ENCODE peak calls at places on chromosomes 6 and 20, in eight cellular contexts. R, H, T, Y, Q, U, A and I are unnamed samples.

GRCh38 chr6:134379599-134379998 is 61.7 kb upstream of the SGK1 start:
- DNase-seq in R (no peak), H (no peak), T (no peak), Y (no peak), Q (no peak), U (no peak), A (no peak), I (no peak)

GRCh38 chr6:108581237-108581931 is 20.7 kb downstream of the FOXO3 start:
- DNase-seq in R (no peak), H (no peak), T (no peak), Y (no peak), Q (no peak), U (peak), A (no peak), I (no peak)

GRCh38 chr20:51220293-51220706 is 197.4 kb upstream of the KCNG1 start:
- DNase-seq in R (peak), H (peak), T (peak), Y (peak), Q (no peak), U (no peak), A (peak), I (peak)

GRCh38 chr20:15706719-15707118 is 866.5 kb downstream of the KIF16B start:
- DNase-seq in R (no peak), H (no peak), T (no peak), Y (no peak), Q (no peak), U (no peak), A (no peak), I (no peak)

GRCh38 chr6:163741743-163742363 is 327.3 kb downstream of the QKI start:
- DNase-seq in R (no peak), H (no peak), T (no peak), Y (no peak), Q (no peak), U (no peak), A (no peak), I (no peak)

GRCh38 chr6:35752330-35752729 is 15.5 kb downstream of the ARMC12 start:
- DNase-seq in R (no peak), H (no peak), T (no peak), Y (no peak), Q (no peak), U (no peak), A (no peak), I (no peak)

GRCh38 chr20:45987108-45987780 is 15.2 kb upstream of the ZNF335 start:
- DNase-seq in R (peak), H (peak), T (peak), Y (peak), Q (no peak), U (no peak), A (peak), I (peak)

GRCh38 chr20:44747166-44748004 is 1.7 kb downstream of the KCNK15 start:
- DNase-seq in R (peak), H (no peak), T (peak), Y (peak), Q (peak), U (peak), A (no peak), I (peak)

GRCh38 chr6:45148711-45149341 is 179.3 kb upstream of the RUNX2 start:
- DNase-seq in R (no peak), H (no peak), T (no peak), Y (no peak), Q (no peak), U (peak), A (no peak), I (no peak)

GRCh38 chr6:156876302-156876701 is 99.1 kb downstream of the ARID1B start:
- DNase-seq in R (no peak), H (no peak), T (peak), Y (peak), Q (no peak), U (no peak), A (no peak), I (peak)

GRCh38 chr6:30691208-30691872 is 556 bp upstream of the NRM start:
- DNase-seq in R (no peak), H (no peak), T (no peak), Y (no peak), Q (no peak), U (no peak), A (no peak), I (no peak)

GRCh38 chr20:18585134-18585533 is 2.7 kb upstream of the DTD1 start:
- DNase-seq in R (no peak), H (no peak), T (no peak), Y (peak), Q (no peak), U (no peak), A (no peak), I (no peak)

GRCh38 chr6:83270971-83271714 is 78.0 kb downstream of the RWDD2A start:
- DNase-seq in R (no peak), H (no peak), T (no peak), Y (no peak), Q (no peak), U (peak), A (no peak), I (no peak)

GRCh38 chr6:63804381-63804956 is 168.9 kb downstream of the PHF3 start:
- DNase-seq in R (no peak), H (no peak), T (no peak), Y (no peak), Q (no peak), U (peak), A (no peak), I (no peak)

GRCh38 chr20:2858591-2858990 is 14.7 kb upstream of the PTPRA start:
- DNase-seq in R (no peak), H (no peak), T (no peak), Y (no peak), Q (no peak), U (no peak), A (no peak), I (no peak)

GRCh38 chr6:138757131-138757530 is 16.4 kb upstream of the CCDC28A start:
- DNase-seq in R (no peak), H (no peak), T (no peak), Y (no peak), Q (no peak), U (no peak), A (no peak), I (no peak)

GRCh38 chr6:154733610-154734379 is 579 bp downstream of the SCAF8 start:
- DNase-seq in R (peak), H (peak), T (peak), Y (peak), Q (peak), U (peak), A (peak), I (peak)

GRCh38 chr6:83310046-83310445 is 116.9 kb downstream of the RWDD2A start:
- DNase-seq in R (no peak), H (no peak), T (no peak), Y (no peak), Q (no peak), U (no peak), A (no peak), I (no peak)

GRCh38 chr6:148455674-148456559 is 113.3 kb downstream of the SASH1 start:
- DNase-seq in R (no peak), H (no peak), T (no peak), Y (peak), Q (no peak), U (no peak), A (no peak), I (no peak)

GRCh38 chr20:46349742-46350056 is 41.4 kb upstream of the CDH22 start:
- DNase-seq in R (no peak), H (no peak), T (no peak), Y (no peak), Q (no peak), U (no peak), A (no peak), I (no peak)

GRCh38 chr6:66277400-66277799 is 570.4 kb upstream of the EYS start:
- DNase-seq in R (no peak), H (no peak), T (no peak), Y (no peak), Q (no peak), U (no peak), A (no peak), I (no peak)

GRCh38 chr6:134426623-134427022 is 108.7 kb upstream of the SGK1 start:
- DNase-seq in R (no peak), H (no peak), T (no peak), Y (no peak), Q (no peak), U (no peak), A (no peak), I (no peak)

GRCh38 chr6:151095538-151096254 is 144.1 kb upstream of the AKAP12 start:
- DNase-seq in R (no peak), H (no peak), T (no peak), Y (peak), Q (no peak), U (no peak), A (no peak), I (no peak)

GRCh38 chr6:137761487-137761886 is 105.6 kb upstream of the TNFAIP3 start:
- DNase-seq in R (no peak), H (no peak), T (no peak), Y (no peak), Q (no peak), U (no peak), A (no peak), I (no peak)

GRCh38 chr6:72406517-72406916 is 215.3 kb upstream of the KCNQ5 start:
- DNase-seq in R (no peak), H (no peak), T (no peak), Y (no peak), Q (no peak), U (no peak), A (no peak), I (no peak)

GRCh38 chr6:163630575-163630974 is 216.1 kb downstream of the QKI start:
- DNase-seq in R (no peak), H (no peak), T (no peak), Y (no peak), Q (no peak), U (no peak), A (no peak), I (no peak)

GRCh38 chr20:10876558-10876957 is 202.8 kb upstream of the JAG1 start:
- DNase-seq in R (no peak), H (no peak), T (no peak), Y (no peak), Q (no peak), U (no peak), A (no peak), I (no peak)

GRCh38 chr20:10875653-10876052 is 201.9 kb upstream of the JAG1 start:
- DNase-seq in R (no peak), H (no peak), T (no peak), Y (no peak), Q (no peak), U (no peak), A (no peak), I (no peak)

GRCh38 chr20:10883166-10883565 is 209.4 kb upstream of the JAG1 start:
- DNase-seq in R (no peak), H (no peak), T (no peak), Y (no peak), Q (no peak), U (no peak), A (no peak), I (no peak)

DNA sequence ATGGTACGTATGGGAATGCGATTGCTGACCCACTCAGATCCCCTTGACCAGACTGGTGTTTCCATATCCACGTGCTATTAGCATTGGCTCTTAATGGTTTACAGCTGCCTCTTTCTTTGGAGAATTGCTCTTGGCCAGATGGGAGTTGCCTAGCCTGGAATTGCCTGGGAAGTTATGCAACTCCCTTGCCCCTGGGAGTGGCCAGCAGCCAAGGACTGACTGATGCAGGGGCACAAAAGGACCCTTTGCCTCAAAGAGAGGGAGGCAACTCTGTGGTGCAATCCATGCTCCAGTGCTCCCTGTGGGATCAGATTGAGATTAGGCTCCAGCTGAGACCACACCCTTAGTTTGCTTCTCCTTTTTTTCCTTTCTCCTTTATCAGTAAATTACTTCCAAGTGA is 203.5 kb upstream of the JAG1 start:
- DNase-seq in R (no peak), H (no peak), T (peak), Y (no peak), Q (no peak), U (no peak), A (no peak), I (no peak)
- TF ChIP-seq CTCF in R (no peak), H (no peak), T (no peak), Y (no peak), Q (no peak), U (no peak), A (no peak), I (no peak)

GRCh38 chr6:116773886-116774285 is 8.4 kb upstream of the FAM162B start:
- DNase-seq in R (no peak), H (no peak), T (no peak), Y (no peak), Q (no peak), U (no peak), A (no peak), I (no peak)
- TF ChIP-seq CTCF in R (no peak), H (no peak), T (no peak), Y (no peak), Q (no peak), U (no peak), A (no peak), I (no peak)

GRCh38 chr20:52783769-52784168 is 188.4 kb upstream of the TSHZ2 start:
- DNase-seq in R (no peak), H (no peak), T (no peak), Y (peak), Q (no peak), U (no peak), A (no peak), I (peak)
- TF ChIP-seq CTCF in R (no peak), H (no peak), T (peak), Y (peak), Q (no peak), U (peak), A (no peak), I (peak)

DNA sequence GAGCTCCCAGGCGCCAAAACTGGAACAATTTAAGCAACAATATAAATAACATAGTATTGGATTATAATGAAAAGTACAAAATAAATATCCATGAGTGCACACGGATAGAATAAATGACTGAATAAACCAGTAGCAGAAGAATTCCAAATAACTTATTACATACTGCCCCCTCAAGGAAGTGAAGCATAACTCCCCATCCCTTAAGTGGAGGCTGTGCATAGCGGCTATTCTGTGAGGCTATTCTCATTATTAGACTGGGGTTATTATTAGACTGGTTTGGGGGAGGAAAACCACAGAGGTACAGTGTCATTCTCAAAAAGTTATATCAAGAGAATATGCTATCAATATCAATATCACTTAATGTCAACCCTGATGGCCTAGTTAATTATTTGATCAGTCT is 94.4 kb upstream of the SIRPA start:
- DNase-seq in R (no peak), H (no peak), T (no peak), Y (no peak), Q (no peak), U (no peak), A (no peak), I (no peak)
- TF ChIP-seq CTCF in R (no peak), H (no peak), T (peak), Y (peak), Q (no peak), U (peak), A (peak), I (peak)

DNA sequence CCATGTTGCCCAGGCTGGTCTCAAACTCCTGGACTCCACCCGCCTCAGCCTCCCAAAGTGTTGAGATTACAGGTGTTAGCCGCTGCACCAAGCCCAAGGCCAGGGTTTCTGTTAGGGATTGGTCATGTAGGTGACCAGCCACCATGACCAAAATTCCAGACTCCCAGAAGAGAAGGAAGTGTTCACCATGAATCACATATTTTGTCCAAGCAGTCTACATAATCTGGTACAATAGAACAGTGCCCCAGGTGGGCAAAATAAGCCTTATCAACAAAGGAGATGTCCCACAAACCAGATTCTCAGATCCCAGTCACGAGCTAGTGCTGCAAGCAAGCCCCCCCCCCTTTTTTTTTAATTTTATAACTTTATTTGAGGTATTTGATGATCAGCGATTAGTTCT is 20.0 kb downstream of the ZNF341 start:
- DNase-seq in R (no peak), H (no peak), T (no peak), Y (no peak), Q (no peak), U (no peak), A (no peak), I (no peak)
- TF ChIP-seq CTCF in R (no peak), H (no peak), T (no peak), Y (no peak), Q (no peak), U (no peak), A (no peak), I (no peak)

GRCh38 chr6:25898289-25898977 is 24.4 kb upstream of the SLC17A3 start:
- DNase-seq in R (no peak), H (no peak), T (no peak), Y (peak), Q (no peak), U (no peak), A (no peak), I (no peak)
- TF ChIP-seq CTCF in R (no peak), H (no peak), T (no peak), Y (no peak), Q (no peak), U (no peak), A (no peak), I (no peak)

DNA sequence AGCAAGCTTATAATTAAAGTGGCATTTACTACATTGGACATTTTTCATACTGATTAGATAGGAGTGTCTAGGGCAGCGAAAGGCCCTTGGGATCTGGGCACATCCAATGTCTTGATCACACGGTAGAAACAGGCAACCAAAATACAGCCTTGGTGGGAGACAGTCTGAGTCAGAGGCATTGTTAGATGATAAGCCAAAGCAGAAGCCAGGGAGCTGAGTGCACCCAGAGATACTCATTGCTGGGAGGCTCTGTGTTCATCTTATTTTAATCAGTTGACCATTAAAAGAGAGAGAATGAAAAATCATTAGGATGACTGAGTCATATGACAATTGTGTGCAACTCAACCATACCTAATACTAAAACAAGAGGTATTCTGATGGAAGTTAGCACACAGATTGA is 109.5 kb downstream of the LCA5 start:
- DNase-seq in R (no peak), H (no peak), T (no peak), Y (no peak), Q (no peak), U (no peak), A (no peak), I (no peak)
- TF ChIP-seq CTCF in R (no peak), H (no peak), T (no peak), Y (no peak), Q (no peak), U (no peak), A (no peak), I (no peak)

GRCh38 chr6:168032383-168032760 is 34.9 kb downstream of the KIF25 start:
- DNase-seq in R (no peak), H (no peak), T (no peak), Y (no peak), Q (peak), U (peak), A (peak), I (no peak)
- TF ChIP-seq CTCF in R (no peak), H (no peak), T (no peak), Y (peak), Q (no peak), U (peak), A (no peak), I (no peak)